ENCODE peak calls at places on chromosomes 4 and X, in eight cellular contexts. N is HS-5, G is mucosa of descending colon, R is adrenal gland, K is NCI-H1930, C is AG09319, U is fibroblast of the conjunctiva, F is right cardiac atrium. I is an unnamed sample.

GRCh38 chrX:34586936-34587335 is 70.1 kb downstream of the TMEM47 start:
- DNase-seq in N (no peak), G (no peak), R (no peak), K (no peak), C (no peak), U (no peak), F (no peak), I (no peak)

GRCh38 chr4:5370286-5370685 is 319.0 kb downstream of the STK32B start:
- DNase-seq in N (no peak), G (no peak), R (no peak), K (no peak), C (no peak), U (no peak), F (no peak), I (no peak)

GRCh38 chrX:31717474-31717873 is 645.6 kb upstream of the FTHL17 start:
- DNase-seq in N (no peak), G (no peak), R (no peak), K (no peak), C (no peak), U (no peak), F (no peak), I (no peak)

GRCh38 chr4:8085491-8086479 is 72.8 kb downstream of the ABLIM2 start:
- DNase-seq in N (no peak), G (peak; percentile 23), R (no peak), K (no peak), C (no peak), U (no peak), F (no peak), I (no peak)

GRCh38 chr4:151676301-151676700 is 84.5 kb downstream of the GATB start:
- DNase-seq in N (peak; percentile 42), G (no peak), R (peak; percentile 41), K (no peak), C (no peak), U (peak; percentile 36), F (no peak), I (peak; percentile 44)

GRCh38 chrX:75155454-75155829 is 641 bp downstream of the ABCB7 start:
- DNase-seq in N (no peak), G (no peak), R (no peak), K (no peak), C (no peak), U (no peak), F (no peak), I (no peak)

GRCh38 chr4:87103691-87104187 is 116.7 kb downstream of the KLHL8 start:
- DNase-seq in N (peak; percentile 66), G (no peak), R (no peak), K (no peak), C (peak; percentile 41), U (peak; percentile 49), F (no peak), I (no peak)

GRCh38 chr4:1872918-1873269 is 1.7 kb downstream of the NSD2 start:
- DNase-seq in N (peak; percentile 69), G (no peak), R (no peak), K (no peak), C (no peak), U (peak; percentile 31), F (no peak), I (no peak)

GRCh38 chrX:39821011-39821708 is 276.6 kb downstream of the BCOR start:
- DNase-seq in N (no peak), G (no peak), R (no peak), K (peak; percentile 19), C (no peak), U (no peak), F (peak; percentile 37), I (peak; percentile 55)

I was measured in thyroid gland.